ENCODE peak calls at places on chromosome 18, in seven cellular contexts. Y, K, J, O, P, F and N are unnamed samples.

GRCh38 chr18:74351354-74351753 is 35.7 kb downstream of the C18orf63 start:
- DNase-seq in P (peak; percentile 58), K (no peak), J (no peak), F (no peak), Y (no peak), O (no peak), N (no peak)

GRCh38 chr18:75090336-75090735 is 118.6 kb downstream of the PTGR3 start:
- DNase-seq in Y (no peak), K (no peak), F (no peak), J (no peak), O (no peak), P (peak; percentile 25), N (no peak)

GRCh38 chr18:11407900-11408299 is 201.5 kb upstream of the SLC35G4 start:
- DNase-seq in P (no peak), F (no peak), O (no peak), K (no peak), Y (no peak), J (no peak), N (no peak)

GRCh38 chr18:44651918-44652317 is 28.8 kb upstream of the SETBP1 start:
- DNase-seq in F (no peak), O (no peak), P (no peak), Y (no peak), J (no peak), K (no peak), N (no peak)

GRCh38 chr18:36786686-36787085 is 42.1 kb downstream of the TPGS2 start:
- DNase-seq in K (no peak), O (no peak), F (peak; percentile 63), J (peak; percentile 59), Y (no peak), P (no peak), N (no peak)

GRCh38 chr18:24995738-24996137 is 356.2 kb downstream of the ZNF521 start:
- DNase-seq in O (no peak), P (no peak), F (no peak), K (no peak), J (no peak), Y (no peak), N (no peak)

GRCh38 chr18:28793911-28794310 is 617.0 kb upstream of the CDH2 start:
- DNase-seq in F (no peak), J (no peak), K (no peak), Y (no peak), O (no peak), P (no peak), N (no peak)

GRCh38 chr18:41052625-41053024 is 902.4 kb upstream of the PIK3C3 start:
- DNase-seq in O (no peak), P (no peak), Y (no peak), J (no peak), K (no peak), F (no peak), N (no peak)

GRCh38 chr18:76801567-76802505 is 20.5 kb upstream of the ZNF236 start:
- DNase-seq in F (peak; percentile 75), Y (peak; percentile 81), J (peak; percentile 55), P (no peak), O (peak; percentile 76), K (peak; percentile 70), N (peak; percentile 54)

GRCh38 chr18:76823166-76823539 is 796 bp downstream of the ZNF236 start:
- DNase-seq in K (no peak), P (peak; percentile 54), F (peak; percentile 61), Y (no peak), O (no peak), J (no peak), N (peak; percentile 25)

GRCh38 chr18:7035807-7036206 is 81.8 kb downstream of the LAMA1 start:
- DNase-seq in O (no peak), K (no peak), F (no peak), J (no peak), Y (no peak), P (no peak), N (no peak)

GRCh38 chr18:10046178-10046807 is 132.5 kb downstream of the VAPA start:
- DNase-seq in Y (no peak), K (no peak), P (peak; percentile 20), J (no peak), O (no peak), F (no peak), N (no peak)

GRCh38 chr18:49754866-49755265 is 58.5 kb downstream of the ACAA2 start:
- DNase-seq in F (no peak), O (no peak), Y (no peak), P (no peak), K (no peak), J (no peak), N (no peak)

GRCh38 chr18:75592527-75592926 is 165.0 kb upstream of the SMIM21 start:
- DNase-seq in F (no peak), K (no peak), P (no peak), Y (no peak), O (no peak), J (no peak), N (no peak)

DNA sequence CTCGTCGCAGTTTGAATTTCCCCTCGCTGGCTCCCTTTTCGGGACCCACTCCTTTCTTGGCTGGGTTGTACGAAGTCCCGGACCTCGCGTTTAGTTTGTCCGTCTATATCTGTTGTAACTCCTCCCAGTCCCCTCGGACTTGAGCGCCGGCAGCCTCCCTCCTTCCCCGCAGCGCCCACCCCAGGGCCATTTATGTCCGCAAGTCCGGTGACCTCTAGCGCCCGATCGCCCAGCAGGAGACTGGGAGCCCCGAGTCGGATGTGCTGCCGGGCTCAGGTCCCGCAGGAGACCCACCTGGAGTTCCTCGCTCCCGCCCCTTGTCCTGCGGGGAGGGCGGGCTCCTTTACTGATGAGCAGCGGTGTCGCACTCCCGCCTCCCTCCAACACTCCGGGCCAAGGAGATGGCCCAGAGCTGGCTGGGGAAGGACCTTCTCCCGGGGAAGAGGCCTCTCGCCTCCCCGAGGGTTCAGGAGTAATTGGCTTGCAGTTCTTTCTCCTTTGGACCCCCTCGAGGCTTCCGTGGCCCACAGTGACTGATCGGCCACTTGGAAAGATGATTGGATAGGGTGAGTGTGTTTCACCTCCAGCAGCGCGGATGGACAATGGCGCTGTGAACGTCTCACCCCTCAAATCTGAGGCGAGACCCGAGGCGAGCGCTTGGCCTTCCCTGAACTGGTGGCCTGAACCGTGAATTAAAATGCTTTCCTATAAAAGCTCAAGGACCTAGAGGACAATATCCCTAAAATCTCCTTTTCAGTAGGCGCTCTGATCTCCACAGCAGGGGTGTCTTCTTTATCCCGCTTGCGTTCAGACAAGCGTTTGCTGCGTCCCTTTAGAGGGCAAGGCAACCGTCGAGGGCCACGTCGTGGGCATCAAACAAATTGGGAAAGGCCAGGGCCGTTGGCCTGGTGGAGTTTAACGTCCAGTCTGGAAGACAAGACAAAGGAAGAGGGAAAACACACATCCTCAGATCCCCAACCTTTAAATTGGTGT is 978 bp upstream of the RAX start:
- DNase-seq in F (no peak), K (no peak), J (no peak), Y (peak; percentile 71), P (no peak), O (no peak), N (no peak)
- H3K4me3 ChIP-seq in F (no peak overlapping the region), K (peak overlapping the region; percentile 38), J (no peak overlapping the region), Y (peak overlapping the region; percentile 32), P (no peak overlapping the region), O (no peak overlapping the region), N (no peak overlapping the region)

DNA sequence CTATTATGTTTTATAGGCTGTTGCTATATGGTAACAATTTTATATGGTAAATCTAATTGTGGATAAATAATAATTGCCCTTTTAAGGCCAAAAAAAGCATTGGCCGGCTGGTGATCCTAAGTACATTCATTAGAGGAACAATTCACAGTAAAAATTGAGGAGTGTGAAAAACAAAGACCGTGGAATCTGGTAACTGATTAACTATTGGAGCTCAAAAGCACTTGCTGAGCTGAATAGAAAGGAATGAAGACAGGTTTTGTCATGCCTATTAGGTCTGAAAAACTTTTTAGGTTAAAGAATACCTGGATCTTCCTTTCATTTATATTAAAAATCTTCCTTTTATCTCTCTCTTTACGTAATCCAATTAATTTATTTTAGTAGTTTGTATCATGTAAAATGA is 18.5 kb upstream of the RBBP8 start:
- DNase-seq in O (no peak), P (no peak), K (no peak), Y (no peak), J (no peak), F (no peak), N (no peak)
- H3K4me3 ChIP-seq in O (no peak overlapping the region), P (no peak overlapping the region), K (no peak overlapping the region), Y (peak overlapping the region; percentile 50), J (no peak overlapping the region), F (peak overlapping the region; percentile 36), N (no peak overlapping the region)

GRCh38 chr18:61639886-61640285 is 252.9 kb downstream of the RNF152 start:
- DNase-seq in Y (no peak), K (no peak), O (no peak), P (no peak), J (no peak), F (no peak), N (no peak)

GRCh38 chr18:61637905-61638304 is 254.9 kb downstream of the RNF152 start:
- DNase-seq in P (no peak), J (no peak), O (no peak), K (no peak), F (no peak), Y (no peak), N (peak; percentile 64)

GRCh38 chr18:61637319-61637718 is 255.5 kb downstream of the RNF152 start:
- DNase-seq in F (no peak), Y (peak; percentile 57), O (no peak), P (no peak), J (no peak), K (no peak), N (peak; percentile 67)

GRCh38 chr18:61635901-61636528 is 256.8 kb downstream of the RNF152 start:
- DNase-seq in O (no peak), P (peak; percentile 78), F (peak; percentile 49), Y (peak; percentile 58), J (peak; percentile 50), K (no peak), N (peak; percentile 86)
- H3K4me3 ChIP-seq in O (no peak overlapping the region), P (no peak overlapping the region), F (no peak overlapping the region), Y (no peak overlapping the region), J (no peak overlapping the region), K (no peak overlapping the region), N (no peak overlapping the region)

DNA sequence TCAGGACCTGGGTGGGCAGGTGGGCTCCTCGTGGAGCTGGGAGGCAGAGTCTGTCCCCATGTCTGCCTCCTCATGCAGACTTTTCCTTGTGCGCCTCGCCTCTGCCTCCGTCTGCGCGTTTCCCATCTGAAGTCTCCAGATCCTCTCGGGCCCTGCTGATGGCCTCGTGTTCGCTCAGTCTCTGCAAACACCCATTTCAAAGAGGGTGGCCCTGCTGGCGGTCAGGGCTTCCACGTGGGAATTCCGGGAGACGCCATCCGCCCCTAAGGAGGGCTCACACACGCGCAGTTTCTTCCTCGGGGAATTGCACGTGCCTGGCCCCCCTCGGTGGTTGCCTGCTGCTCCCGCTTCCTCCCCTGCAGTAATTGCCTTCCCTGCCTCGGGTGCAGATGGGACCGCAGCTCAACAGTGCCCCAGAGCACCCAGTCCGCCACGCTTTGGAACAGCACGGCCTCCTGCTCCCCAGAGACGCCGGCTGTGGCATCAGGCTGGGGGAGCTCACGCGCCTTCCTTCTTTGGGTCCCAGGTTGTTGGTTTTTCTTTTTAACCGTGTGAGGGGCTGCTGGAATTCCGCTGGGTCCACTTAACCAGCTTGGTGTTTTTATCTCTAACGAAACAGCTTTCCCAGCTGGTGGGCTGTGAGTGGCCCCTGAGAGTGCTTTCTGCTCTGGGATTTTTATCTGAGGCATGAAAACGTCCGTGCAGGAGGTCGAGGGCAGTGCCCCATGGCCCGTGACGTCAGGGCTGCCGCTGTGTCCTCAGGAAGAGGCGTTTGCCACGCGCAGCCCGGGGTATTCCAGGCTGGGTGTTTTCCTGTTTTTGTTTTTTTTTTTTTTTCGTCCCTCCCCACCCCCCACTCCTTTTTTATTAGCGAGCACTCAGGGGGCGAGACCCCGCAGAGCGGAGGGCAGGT is 16.1 kb downstream of the NFATC1 start:
- DNase-seq in O (no peak), F (peak; percentile 50), J (no peak), Y (peak; percentile 41), P (no peak), K (no peak), N (no peak)
- H3K4me3 ChIP-seq in O (no peak overlapping the region), F (no peak overlapping the region), J (no peak overlapping the region), Y (no peak overlapping the region), P (no peak overlapping the region), K (no peak overlapping the region), N (no peak overlapping the region)